ENCODE peak calls at places on chromosomes 3 and 15, in seven cellular contexts. Y is pancreas, A is lung, Z is Peyer's patch, D is K562, X is endothelial cell of umbilical vein, T is heart left ventricle. S is an unnamed sample.

GRCh38 chr15:80739919-80740318 is 39.3 kb upstream of the CEMIP start:
- DNase-seq in Y (no peak), A (no peak), Z (no peak), D (no peak), X (no peak), T (no peak), S (no peak)

GRCh38 chr15:48761393-48762158 is 49.3 kb downstream of the CEP152 start:
- DNase-seq in Y (no peak), A (no peak), Z (no peak), D (no peak), X (no peak), T (no peak), S (no peak)

GRCh38 chr3:150945226-150945625 is 27.3 kb downstream of the CLRN1 start:
- DNase-seq in Y (no peak), A (no peak), Z (no peak), D (no peak), X (no peak), T (no peak), S (no peak)

GRCh38 chr3:119229190-119229589 is 11.5 kb downstream of the B4GALT4 start:
- DNase-seq in Y (no peak), A (no peak), Z (no peak), D (no peak), X (no peak), T (no peak), S (no peak)

GRCh38 chr3:126208618-126209256 is 28.4 kb upstream of the ALDH1L1 start:
- DNase-seq in Y (peak; percentile 78), A (peak; percentile 90), Z (peak; percentile 71), D (no peak), X (peak; percentile 27), T (peak; percentile 91), S (peak; percentile 93)

GRCh38 chr15:68334661-68335124 is 57.1 kb downstream of the FEM1B start:
- DNase-seq in Y (no peak), A (no peak), Z (no peak), D (no peak), X (no peak), T (no peak), S (peak; percentile 50)

GRCh38 chr15:40258544-40258943 is 19.7 kb downstream of the PAK6 start:
- DNase-seq in Y (no peak), A (no peak), Z (no peak), D (no peak), X (no peak), T (peak; percentile 6), S (no peak)

GRCh38 chr3:117910820-117911524 is 1123.7 kb downstream of the IGSF11 start:
- DNase-seq in Y (peak; percentile 28), A (no peak), Z (no peak), D (no peak), X (no peak), T (no peak), S (no peak)

GRCh38 chr15:70083423-70083822 is 14.3 kb downstream of the TLE3 start:
- DNase-seq in Y (no peak), A (no peak), Z (no peak), D (peak; percentile 49), X (no peak), T (no peak), S (no peak)

GRCh38 chr3:27675287-27675686 is 46.8 kb downstream of the EOMES start:
- DNase-seq in Y (no peak), A (no peak), Z (no peak), D (no peak), X (peak; percentile 66), T (no peak), S (peak; percentile 89)

GRCh38 chr3:125051715-125052581 is 3.8 kb downstream of the HEG1 start:
- DNase-seq in Y (no peak), A (no peak), Z (peak; percentile 64), D (no peak), X (peak; percentile 88), T (peak; percentile 76), S (peak; percentile 79)

GRCh38 chr15:63043391-63044076 is 987 bp downstream of the TPM1 start:
- DNase-seq in Y (no peak), A (no peak), Z (no peak), D (no peak), X (peak; percentile 48), T (peak; percentile 46), S (no peak)

GRCh38 chr3:120416868-120417267 is 33.9 kb downstream of the FSTL1 start:
- DNase-seq in Y (no peak), A (no peak), Z (no peak), D (no peak), X (no peak), T (no peak), S (no peak)
- TF ChIP-seq CTCF in Y (no peak), A (no peak), Z (no peak), D (no peak), X (no peak), T (no peak), S (no peak)

DNA sequence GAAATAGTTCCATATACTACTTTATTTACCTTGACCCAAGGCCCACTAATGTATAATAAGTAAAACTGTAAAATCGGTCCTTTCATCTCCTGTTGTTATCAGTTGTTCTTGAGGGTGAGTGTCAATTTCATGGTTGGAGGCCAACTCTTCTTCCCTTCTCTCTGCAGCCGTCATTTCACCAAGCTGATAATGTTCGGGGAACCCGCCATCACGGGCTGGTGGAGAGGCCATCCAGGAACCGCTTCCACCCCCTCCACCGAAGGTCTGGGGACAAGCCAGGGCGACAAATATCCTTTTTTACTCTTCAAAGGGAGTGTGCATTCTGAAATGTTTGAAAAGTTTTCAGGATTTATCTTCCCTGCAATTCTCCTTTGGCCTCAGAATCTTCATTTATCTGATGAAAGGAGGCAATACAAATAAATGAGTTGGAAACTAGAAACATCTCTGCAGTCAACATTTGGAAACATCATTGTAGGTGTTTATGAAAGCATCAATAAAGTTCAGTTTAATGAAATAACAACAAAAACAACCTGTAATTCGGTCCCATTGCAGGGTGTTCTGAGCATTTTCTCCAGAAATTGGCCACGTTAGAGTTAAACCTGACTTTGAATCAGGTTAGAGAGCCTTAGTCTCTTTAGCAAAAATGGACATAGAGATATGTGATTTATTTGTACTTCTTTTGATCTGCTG is 63.9 kb downstream of the CRTC3 start:
- DNase-seq in Y (no peak), A (no peak), Z (no peak), D (no peak), X (no peak), T (peak; percentile 39), S (no peak)
- H3K4me1 ChIP-seq in Y (peaks cover 7% of the 10 kb centered on the region), A (peaks cover 19% of the 10 kb centered on the region), Z (peaks cover 13% of the 10 kb centered on the region), D (peaks cover 33% of the 10 kb centered on the region), X (peaks cover 13% of the 10 kb centered on the region), T (peaks cover 12% of the 10 kb centered on the region), S (no peaks in the 10 kb centered on the region)

GRCh38 chr3:169965562-169965961 is 1.0 kb upstream of the SEC62 start:
- DNase-seq in Y (no peak), A (no peak), Z (no peak), D (no peak), X (no peak), T (no peak), S (no peak)

GRCh38 chr3:169968224-169968623 is 1.6 kb downstream of the SEC62 start:
- DNase-seq in Y (no peak), A (no peak), Z (no peak), D (no peak), X (no peak), T (no peak), S (no peak)

GRCh38 chr3:169966951-169967915 is 626 bp downstream of the SEC62 start:
- DNase-seq in Y (no peak), A (peak; percentile 45), Z (peak; percentile 57), D (no peak), X (peak; percentile 62), T (peak; percentile 58), S (peak; percentile 71)

GRCh38 chr3:169966086-169966950 is at the start of gene SEC62:
- DNase-seq in Y (peak; percentile 93), A (peak; percentile 95), Z (peak; percentile 98), D (peak; percentile 93), X (peak; percentile 94), T (peak; percentile 95), S (peak; percentile 95)

GRCh38 chr3:169964176-169964575 is 2.4 kb upstream of the SEC62 start:
- DNase-seq in Y (no peak), A (no peak), Z (no peak), D (no peak), X (no peak), T (no peak), S (no peak)
- H3K4me3 ChIP-seq in Y (no peak overlapping the region), A (no peak overlapping the region), Z (no peak overlapping the region), D (no peak overlapping the region), X (no peak overlapping the region), T (no peak overlapping the region), S (no peak overlapping the region)

DNA sequence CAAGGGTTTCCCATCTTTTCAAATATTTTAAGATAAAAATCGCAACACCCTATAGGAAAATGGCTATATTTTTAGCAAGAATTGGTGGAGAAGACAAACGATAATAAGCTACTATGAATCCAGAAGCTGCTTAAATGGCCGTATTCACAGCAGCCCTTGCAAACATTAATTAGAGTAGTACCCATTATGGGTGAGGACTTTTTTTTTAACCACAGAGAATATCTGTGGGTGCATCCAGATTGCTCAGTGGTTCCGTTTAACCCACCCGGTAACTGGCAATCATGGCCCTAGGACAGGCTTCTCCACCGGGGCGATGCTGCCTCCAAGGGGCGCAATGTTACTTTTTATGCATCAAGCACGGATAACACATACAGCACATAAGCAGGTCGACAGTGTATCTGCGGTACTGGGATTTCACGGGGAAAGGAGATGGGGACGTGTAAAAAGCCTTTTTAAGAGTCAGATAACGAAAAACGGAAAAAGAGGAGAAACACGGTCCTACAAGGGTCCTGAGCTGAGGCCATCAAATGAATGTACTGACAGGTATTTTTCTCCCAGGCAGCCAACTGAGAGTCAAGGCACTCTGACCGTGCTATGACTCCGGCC is 968 bp upstream of the TMEM266 start:
- DNase-seq in Y (peak; percentile 48), A (no peak), Z (no peak), D (peak; percentile 19), X (no peak), T (no peak), S (peak; percentile 10)
- TF ChIP-seq CTCF in Y (no peak), A (no peak), Z (no peak), D (peak; percentile 46), X (no peak), T (no peak), S (peak; percentile 2)

DNA sequence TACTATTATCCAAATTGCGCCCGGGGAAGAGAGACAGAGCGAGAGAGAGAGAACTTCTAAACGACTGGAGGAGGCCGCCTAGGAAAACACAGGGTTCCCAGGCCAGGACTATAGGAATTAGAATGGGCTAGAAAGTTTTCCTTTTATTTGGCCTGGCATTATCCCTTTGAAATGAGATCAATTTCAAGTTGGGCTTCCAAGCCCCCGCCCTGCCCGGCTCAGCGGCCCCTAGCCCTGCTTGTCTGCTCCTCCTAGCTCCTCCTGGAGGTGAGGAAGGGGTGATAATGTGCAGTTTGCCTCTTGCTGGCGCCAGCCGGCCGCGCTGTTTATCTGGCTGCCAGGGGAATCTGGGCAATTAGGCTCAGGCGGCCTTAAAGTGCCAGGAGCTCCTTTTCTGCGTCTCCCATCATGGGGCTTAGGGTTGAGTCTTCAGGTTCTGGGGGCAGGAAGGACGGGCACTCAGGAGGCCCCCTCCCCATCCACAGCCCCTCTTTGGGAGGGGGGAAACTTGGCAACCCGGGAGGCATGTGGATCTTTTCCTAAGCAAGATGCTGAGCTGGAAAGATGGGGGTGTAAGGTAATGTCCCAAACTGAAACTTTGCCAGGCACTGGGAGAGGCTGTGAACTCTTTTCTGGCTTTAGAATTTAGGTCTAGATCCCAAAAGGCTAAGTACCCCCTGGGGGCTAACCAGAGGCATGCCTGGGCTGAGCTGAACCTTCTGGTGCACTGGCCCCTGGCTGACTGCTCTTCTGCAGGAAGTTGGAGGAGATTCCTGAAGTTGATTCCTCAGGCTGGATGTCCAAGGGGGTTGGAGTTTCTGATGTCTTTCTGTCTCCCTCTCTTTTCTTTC is 5.5 kb downstream of the SMAD6 start:
- DNase-seq in Y (no peak), A (no peak), Z (peak; percentile 59), D (no peak), X (peak; percentile 54), T (peak; percentile 53), S (peak; percentile 90)
- H3K4me1 ChIP-seq in Y (peaks cover 31% of the 10 kb centered on the region), A (peaks cover 24% of the 10 kb centered on the region), Z (peaks cover 17% of the 10 kb centered on the region), D (no peaks in the 10 kb centered on the region), X (peaks cover 40% of the 10 kb centered on the region), T (peaks cover 14% of the 10 kb centered on the region), S (peaks cover 41% of the 10 kb centered on the region)